ENCODE peak calls at places on chromosomes 3 and 15, in nine cellular contexts. C, I, W, J, D, V, X, A and T are unnamed samples.

GRCh38 chr3:131349946-131350347 is 31.6 kb upstream of the NUDT16 start:
- DNase-seq in C (no peak), I (no peak), W (no peak), J (peak; percentile 94), D (no peak), V (no peak), X (no peak), A (no peak), T (no peak)

GRCh38 chr15:29093696-29094343 is 175.8 kb downstream of the NSMCE3 start:
- DNase-seq in C (no peak), I (no peak), W (no peak), J (no peak), D (no peak), V (no peak), X (no peak), A (no peak), T (no peak)

GRCh38 chr3:135891121-135891520 is 74.4 kb upstream of the PPP2R3A start:
- DNase-seq in C (no peak), I (no peak), W (no peak), J (peak; percentile 23), D (no peak), V (no peak), X (no peak), A (no peak), T (no peak)

GRCh38 chr3:17605032-17605431 is 137.4 kb downstream of the TBC1D5 start:
- DNase-seq in C (peak; percentile 50), I (no peak), W (no peak), J (peak; percentile 92), D (no peak), V (no peak), X (no peak), A (no peak), T (no peak)

GRCh38 chr3:50568947-50569749 is at the start of gene HEMK1:
- DNase-seq in C (peak; percentile 87), I (peak; percentile 97), W (peak; percentile 89), J (peak; percentile 96), D (peak; percentile 97), V (peak; percentile 90), X (peak; percentile 93), A (peak; percentile 92), T (peak; percentile 75)

GRCh38 chr3:171334465-171334811 is 125.8 kb downstream of the TNIK start:
- DNase-seq in C (peak; percentile 28), I (no peak), W (no peak), J (no peak), D (no peak), V (no peak), X (no peak), A (no peak), T (no peak)

GRCh38 chr15:50058231-50058630 is 60.8 kb downstream of the ATP8B4 start:
- DNase-seq in C (peak; percentile 68), I (no peak), W (no peak), J (no peak), D (no peak), V (no peak), X (no peak), A (no peak), T (no peak)

GRCh38 chr3:36227982-36228381 is 152.3 kb upstream of the STAC start:
- DNase-seq in C (no peak), I (no peak), W (no peak), J (no peak), D (no peak), V (no peak), X (no peak), A (no peak), T (no peak)

GRCh38 chr3:79724206-79724605 is 43.6 kb downstream of the ROBO1 start:
- DNase-seq in C (no peak), I (no peak), W (no peak), J (peak; percentile 3), D (no peak), V (no peak), X (no peak), A (no peak), T (no peak)

GRCh38 chr15:62208367-62208766 is 43.3 kb upstream of the C2CD4B start:
- DNase-seq in C (no peak), I (no peak), W (no peak), J (no peak), D (no peak), V (no peak), X (no peak), A (no peak), T (no peak)

GRCh38 chr15:78080088-78080460 is 2.6 kb upstream of the TBC1D2B start:
- DNase-seq in C (no peak), I (no peak), W (no peak), J (no peak), D (no peak), V (no peak), X (no peak), A (no peak), T (no peak)

GRCh38 chr15:70853855-70854668 is at the start of gene LARP6:
- DNase-seq in C (peak; percentile 60), I (no peak), W (no peak), J (peak; percentile 71), D (peak; percentile 84), V (no peak), X (no peak), A (no peak), T (no peak)

GRCh38 chr15:38636597-38636996 is 72.0 kb upstream of the RASGRP1 start:
- DNase-seq in C (no peak), I (no peak), W (no peak), J (no peak), D (no peak), V (no peak), X (no peak), A (no peak), T (no peak)

GRCh38 chr3:150495563-150496168 is 50.6 kb downstream of the SERP1 start:
- DNase-seq in C (peak; percentile 75), I (no peak), W (no peak), J (peak; percentile 76), D (no peak), V (no peak), X (no peak), A (no peak), T (peak; percentile 29)

GRCh38 chr3:124669470-124669869 is 60.8 kb upstream of the UMPS start:
- DNase-seq in C (no peak), I (no peak), W (no peak), J (peak; percentile 52), D (no peak), V (no peak), X (no peak), A (no peak), T (no peak)

GRCh38 chr15:49506341-49506740 is 83.3 kb downstream of the FGF7 start:
- DNase-seq in C (no peak), I (no peak), W (no peak), J (no peak), D (no peak), V (no peak), X (no peak), A (no peak), T (no peak)

GRCh38 chr3:57079221-57079831 is 18.9 kb downstream of the SPATA12 start:
- DNase-seq in C (peak; percentile 27), I (no peak), W (no peak), J (peak; percentile 44), D (no peak), V (no peak), X (no peak), A (no peak), T (no peak)

GRCh38 chr3:172094621-172095557 is 55.5 kb downstream of the FNDC3B start:
- DNase-seq in C (peak; percentile 44), I (no peak), W (no peak), J (peak; percentile 61), D (no peak), V (no peak), X (no peak), A (no peak), T (no peak)

GRCh38 chr3:77967621-77968020 is 927.7 kb downstream of the ROBO2 start:
- DNase-seq in C (no peak), I (no peak), W (no peak), J (no peak), D (no peak), V (no peak), X (no peak), A (no peak), T (no peak)

GRCh38 chr3:16516695-16517481 is 3.4 kb upstream of the RFTN1 start:
- DNase-seq in C (peak; percentile 76), I (peak; percentile 66), W (no peak), J (peak; percentile 69), D (no peak), V (no peak), X (no peak), A (no peak), T (no peak)

GRCh38 chr3:150797155-150797554 is 34.2 kb upstream of the SIAH2 start:
- DNase-seq in C (no peak), I (no peak), W (no peak), J (peak; percentile 10), D (no peak), V (no peak), X (no peak), A (no peak), T (no peak)

GRCh38 chr3:156762631-156763185 is 63.4 kb upstream of the LEKR1 start:
- DNase-seq in C (no peak), I (no peak), W (no peak), J (peak; percentile 40), D (no peak), V (no peak), X (no peak), A (no peak), T (no peak)

GRCh38 chr15:81336568-81336967 is 12.6 kb upstream of the STARD5 start:
- DNase-seq in C (peak; percentile 23), I (peak; percentile 55), W (peak; percentile 33), J (peak; percentile 51), D (peak; percentile 6), V (no peak), X (peak; percentile 34), A (peak; percentile 34), T (no peak)

GRCh38 chr15:96334017-96334704 is 3.7 kb downstream of the NR2F2 start:
- DNase-seq in C (peak; percentile 40), I (no peak), W (no peak), J (peak; percentile 41), D (no peak), V (no peak), X (no peak), A (no peak), T (no peak)

GRCh38 chr3:184514151-184514490 is 47.5 kb upstream of the EPHB3 start:
- DNase-seq in C (peak; percentile 54), I (no peak), W (no peak), J (no peak), D (no peak), V (no peak), X (no peak), A (no peak), T (no peak)

GRCh38 chr15:41891946-41892345 is 1.9 kb downstream of the SPTBN5 start:
- DNase-seq in C (no peak), I (no peak), W (no peak), J (no peak), D (no peak), V (no peak), X (no peak), A (no peak), T (no peak)

GRCh38 chr3:69368129-69368741 is 17.7 kb downstream of the FRMD4B start:
- DNase-seq in C (peak; percentile 25), I (no peak), W (peak; percentile 24), J (no peak), D (no peak), V (peak; percentile 24), X (no peak), A (no peak), T (peak; percentile 46)